ENCODE peak calls at places on chromosome 5, in nine cellular contexts. W is astrocyte, T is PC-3, V is mammary epithelial cell, R is fibroblast of lung, B is Karpas-422, I is mesenchymal stem cell, E is OCI-LY7, A is A549. K is an unnamed sample.

GRCh38 chr5:89534331-89534730 is 651.3 kb upstream of the MEF2C start:
- DNase-seq in W (peak), T (no peak), V (no peak), R (peak), B (no peak), I (peak), E (no peak), A (no peak), K (no peak)

GRCh38 chr5:151680944-151681427 is 5.7 kb downstream of the SPARC start:
- DNase-seq in W (peak), T (no peak), V (no peak), R (peak), B (no peak), I (peak), E (no peak), A (no peak), K (no peak)

GRCh38 chr5:9537223-9538141 is 8.4 kb downstream of the SEMA5A start:
- DNase-seq in W (no peak), T (no peak), V (no peak), R (no peak), B (no peak), I (no peak), E (no peak), A (no peak), K (no peak)

GRCh38 chr5:170747851-170748250 is 35.7 kb upstream of the GABRP start:
- DNase-seq in W (no peak), T (no peak), V (no peak), R (no peak), B (no peak), I (peak), E (no peak), A (peak), K (no peak)

GRCh38 chr5:38660194-38660668 is 103.8 kb upstream of the LIFR start:
- DNase-seq in W (no peak), T (peak), V (no peak), R (no peak), B (no peak), I (no peak), E (no peak), A (peak), K (peak)

GRCh38 chr5:145777445-145778063 is 57.6 kb downstream of the PRELID2 start:
- DNase-seq in W (no peak), T (no peak), V (no peak), R (no peak), B (no peak), I (no peak), E (no peak), A (no peak), K (no peak)

GRCh38 chr5:87347272-87347671 is 65.5 kb downstream of the CCNH start:
- DNase-seq in W (peak), T (no peak), V (no peak), R (peak), B (no peak), I (no peak), E (no peak), A (no peak), K (no peak)

GRCh38 chr5:168101352-168101751 is 190.1 kb upstream of the WWC1 start:
- DNase-seq in W (no peak), T (no peak), V (no peak), R (no peak), B (no peak), I (no peak), E (no peak), A (no peak), K (no peak)

GRCh38 chr5:98309785-98310566 is 463.5 kb upstream of the RGMB start:
- DNase-seq in W (peak), T (peak), V (peak), R (peak), B (no peak), I (peak), E (no peak), A (peak), K (peak)

GRCh38 chr5:150410524-150411244 is 2.0 kb downstream of the CD74 start:
- DNase-seq in W (peak), T (peak), V (peak), R (peak), B (peak), I (peak), E (peak), A (peak), K (peak)

GRCh38 chr5:160477266-160477970 is 55.8 kb downstream of the PTTG1 start:
- DNase-seq in W (no peak), T (no peak), V (no peak), R (no peak), B (no peak), I (no peak), E (no peak), A (no peak), K (no peak)

GRCh38 chr5:158451203-158451982 is 592.4 kb upstream of the CLINT1 start:
- DNase-seq in W (peak), T (no peak), V (no peak), R (peak), B (peak), I (no peak), E (no peak), A (no peak), K (no peak)

GRCh38 chr5:81785311-81785710 is 34.4 kb upstream of the SSBP2 start:
- DNase-seq in W (no peak), T (peak), V (no peak), R (no peak), B (no peak), I (no peak), E (no peak), A (no peak), K (no peak)

GRCh38 chr5:88279584-88279983 is 10.9 kb upstream of the TMEM161B start:
- DNase-seq in W (no peak), T (no peak), V (peak), R (no peak), B (no peak), I (peak), E (no peak), A (no peak), K (no peak)

GRCh38 chr5:160198886-160199409 is 30.4 kb upstream of the FABP6 start:
- DNase-seq in W (no peak), T (no peak), V (no peak), R (no peak), B (no peak), I (peak), E (no peak), A (no peak), K (no peak)

GRCh38 chr5:23013395-23013994 is 160.4 kb upstream of the CDH12 start:
- DNase-seq in W (no peak), T (no peak), V (peak), R (no peak), B (peak), I (peak), E (no peak), A (no peak), K (no peak)

GRCh38 chr5:170540276-170540675 is 36.5 kb downstream of the KCNIP1 start:
- DNase-seq in W (no peak), T (no peak), V (no peak), R (no peak), B (no peak), I (no peak), E (no peak), A (no peak), K (no peak)

GRCh38 chr5:134511796-134512660 is 13.4 kb upstream of the JADE2 start:
- DNase-seq in W (peak), T (peak), V (peak), R (peak), B (no peak), I (peak), E (no peak), A (peak), K (peak)

DNA sequence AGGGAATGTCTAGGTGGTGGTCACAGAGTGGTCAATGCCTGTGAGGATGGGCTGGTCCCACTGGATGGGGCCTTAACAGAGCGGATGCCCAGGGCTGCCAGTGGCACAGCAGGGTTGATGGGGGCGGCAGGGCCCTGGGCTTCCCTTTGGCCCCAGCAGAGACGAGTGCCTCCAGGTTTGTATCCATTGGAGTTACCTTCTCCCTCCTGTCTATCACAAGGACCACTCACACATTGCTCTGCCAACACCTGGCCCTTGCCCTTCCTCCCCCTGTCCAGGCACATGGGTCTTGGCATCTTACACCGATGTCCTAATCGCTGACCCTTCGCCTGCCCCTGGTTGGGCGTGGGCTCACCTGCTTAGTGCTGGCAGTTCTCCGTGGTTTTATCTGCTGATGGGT is 26.2 kb upstream of the IRX4 start:
- DNase-seq in W (no peak), T (no peak), V (no peak), R (no peak), B (no peak), I (no peak), E (no peak), A (no peak), K (no peak)
- H3K4me3 ChIP-seq in W (no peak), T (no peak), V (no peak), R (no peak), B (no peak), I (no peak), E (no peak), A (no peak), K (no peak)

DNA sequence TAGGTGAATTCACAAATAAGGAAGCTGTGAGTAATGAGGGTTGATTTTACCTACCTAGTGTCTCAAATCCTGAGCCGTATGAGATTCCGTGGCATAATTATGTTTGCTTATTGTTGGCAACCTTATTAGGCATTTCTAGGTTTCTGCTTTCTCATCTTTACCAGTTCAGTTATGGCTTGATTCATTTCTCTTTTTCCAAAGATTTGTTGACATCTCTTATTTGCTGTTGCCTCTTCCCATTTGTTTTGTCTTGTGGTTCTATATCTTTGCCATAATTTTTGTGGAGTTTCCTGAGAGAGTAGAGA is 470 bp downstream of the IL31RA start:
- DNase-seq in W (no peak), T (peak), V (no peak), R (no peak), B (no peak), I (no peak), E (no peak), A (no peak), K (no peak)
- H3K4me2 ChIP-seq in W (peak), T (peak), V (peak), R (peak), B (no peak), I (peak), E (no peak), A (peak), K (no peak)

GRCh38 chr5:101783241-101784095 is 512.6 kb downstream of the SLCO4C1 start:
- DNase-seq in W (no peak), T (peak), V (no peak), R (peak), B (no peak), I (peak), E (no peak), A (no peak), K (peak)
- H3K4me3 ChIP-seq in W (peak), T (peak), V (no peak), R (no peak), B (no peak), I (peak), E (no peak), A (peak), K (no peak)

DNA sequence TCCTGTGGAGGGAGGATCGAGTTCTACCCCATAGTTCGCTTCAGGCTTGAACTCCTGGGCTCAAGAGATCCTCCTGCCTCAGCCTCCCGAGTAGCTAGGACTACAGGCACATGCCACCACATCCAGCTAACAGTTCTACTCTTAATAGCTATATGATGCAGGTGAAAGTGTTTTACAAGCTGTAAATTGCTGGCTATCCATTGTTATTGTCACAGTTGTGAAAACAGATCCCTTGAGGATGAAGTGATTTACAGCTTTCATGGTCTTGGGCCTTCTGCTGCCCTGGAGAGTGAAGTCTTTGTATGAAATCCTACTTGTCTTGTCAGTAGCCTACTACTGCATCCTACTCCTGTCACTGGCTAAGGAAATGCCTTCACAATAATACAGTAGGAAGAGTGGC is 48.0 kb downstream of the GRAMD2B start:
- DNase-seq in W (no peak), T (no peak), V (no peak), R (no peak), B (no peak), I (no peak), E (no peak), A (no peak), K (no peak)
- H3K4me2 ChIP-seq in W (peak), T (peak), V (no peak), R (no peak), B (no peak), I (no peak), E (no peak), A (no peak), K (peak)

GRCh38 chr5:40224421-40224820 is 455.3 kb upstream of the PTGER4 start:
- DNase-seq in W (peak), T (peak), V (peak), R (peak), B (no peak), I (no peak), E (no peak), A (no peak), K (no peak)

GRCh38 chr5:40221255-40221654 is 458.5 kb upstream of the PTGER4 start:
- DNase-seq in W (no peak), T (no peak), V (no peak), R (no peak), B (no peak), I (no peak), E (no peak), A (no peak), K (no peak)

GRCh38 chr5:40226906-40227305 is 452.8 kb upstream of the PTGER4 start:
- DNase-seq in W (no peak), T (no peak), V (no peak), R (no peak), B (no peak), I (no peak), E (no peak), A (no peak), K (no peak)

GRCh38 chr5:40221796-40222195 is 457.9 kb upstream of the PTGER4 start:
- DNase-seq in W (peak), T (peak), V (peak), R (peak), B (no peak), I (peak), E (no peak), A (no peak), K (no peak)

GRCh38 chr5:40223884-40224402 is 455.8 kb upstream of the PTGER4 start:
- DNase-seq in W (peak), T (peak), V (peak), R (peak), B (no peak), I (peak), E (no peak), A (no peak), K (no peak)
- H3K4me3 ChIP-seq in W (no peak), T (peak), V (no peak), R (no peak), B (no peak), I (no peak), E (no peak), A (no peak), K (no peak)

GRCh38 chr5:111229871-111230812 is 6.0 kb downstream of the CAMK4 start:
- DNase-seq in W (peak), T (no peak), V (no peak), R (peak), B (no peak), I (no peak), E (peak), A (no peak), K (no peak)

GRCh38 chr5:111233050-111233370 is 8.8 kb downstream of the CAMK4 start:
- DNase-seq in W (no peak), T (no peak), V (no peak), R (no peak), B (no peak), I (no peak), E (no peak), A (no peak), K (no peak)

GRCh38 chr5:111231053-111231586 is 6.9 kb downstream of the CAMK4 start:
- DNase-seq in W (no peak), T (no peak), V (no peak), R (no peak), B (no peak), I (no peak), E (no peak), A (no peak), K (no peak)

GRCh38 chr5:111234125-111234524 is 9.9 kb downstream of the CAMK4 start:
- DNase-seq in W (no peak), T (no peak), V (no peak), R (no peak), B (no peak), I (no peak), E (peak), A (no peak), K (no peak)

DNA sequence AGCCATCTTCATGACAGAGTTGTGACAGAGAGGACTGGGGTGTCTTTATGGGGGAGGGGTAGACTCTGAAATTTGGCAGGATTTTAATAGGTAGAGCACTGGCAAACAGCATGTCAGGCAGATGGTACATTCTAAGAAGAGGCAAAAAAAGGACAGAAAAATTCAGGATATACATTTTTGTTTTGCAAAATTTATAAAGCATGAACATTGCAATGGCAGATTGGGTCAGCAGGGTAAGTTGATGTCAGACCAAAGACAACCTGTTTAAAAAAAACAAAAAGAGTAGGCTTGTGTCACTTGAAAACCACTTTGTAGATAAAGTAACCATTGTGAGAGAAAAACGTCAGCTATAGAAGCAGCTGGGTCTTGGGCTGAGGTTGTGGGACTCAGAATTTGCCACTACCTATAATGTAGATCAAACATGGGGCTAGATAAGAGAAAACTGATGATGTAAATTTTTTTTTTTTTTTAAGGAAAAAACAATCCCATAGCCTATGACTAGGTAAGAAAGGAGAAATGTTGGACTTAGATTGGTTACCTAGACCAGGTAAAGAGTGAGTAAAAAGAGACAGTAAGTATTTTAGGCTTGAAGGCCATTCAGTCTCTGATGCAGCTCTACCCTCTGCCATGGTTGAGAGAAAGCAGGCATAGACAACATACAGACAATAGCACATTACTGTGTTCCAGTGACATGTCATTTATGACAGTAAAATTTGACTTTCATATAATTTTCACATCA is 8.3 kb downstream of the CAMK4 start:
- DNase-seq in W (no peak), T (no peak), V (no peak), R (no peak), B (no peak), I (no peak), E (no peak), A (no peak), K (no peak)
- H3K4me2 ChIP-seq in W (no peak), T (no peak), V (no peak), R (no peak), B (no peak), I (no peak), E (peak), A (no peak), K (no peak)

GRCh38 chr5:12626556-12626955 is 722.3 kb upstream of the CTNND2 start:
- DNase-seq in W (no peak), T (no peak), V (no peak), R (no peak), B (no peak), I (no peak), E (no peak), A (no peak), K (no peak)
- H3K4me3 ChIP-seq in W (no peak), T (no peak), V (no peak), R (no peak), B (no peak), I (no peak), E (no peak), A (no peak), K (no peak)

DNA sequence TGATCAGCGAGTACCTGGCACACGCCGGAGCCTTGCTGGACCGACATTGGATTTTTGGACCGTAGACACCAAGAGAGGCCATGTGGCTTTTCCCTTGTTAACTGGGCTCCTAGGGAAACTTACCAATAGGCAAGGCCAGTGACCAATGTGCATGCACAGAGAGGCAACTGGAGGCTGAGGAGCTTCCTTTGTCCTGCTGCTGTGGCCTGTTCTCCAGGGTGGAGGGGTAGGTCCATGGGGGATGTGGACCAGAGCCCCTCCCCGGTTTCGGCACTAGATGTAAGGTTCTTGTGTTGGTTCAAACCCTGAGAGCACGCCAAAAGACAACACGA is 34.8 kb upstream of the ANXA2R start:
- DNase-seq in W (no peak), T (no peak), V (no peak), R (no peak), B (peak), I (no peak), E (no peak), A (no peak), K (no peak)
- H3K4me2 ChIP-seq in W (peak), T (no peak), V (no peak), R (no peak), B (no peak), I (no peak), E (no peak), A (no peak), K (no peak)

GRCh38 chr5:36796171-36796570 is 80.4 kb upstream of the NIPBL start:
- DNase-seq in W (no peak), T (no peak), V (no peak), R (no peak), B (no peak), I (peak), E (no peak), A (no peak), K (no peak)
- H3K4me3 ChIP-seq in W (no peak), T (no peak), V (no peak), R (no peak), B (no peak), I (no peak), E (no peak), A (no peak), K (no peak)

GRCh38 chr5:143338658-143339366 is 64.7 kb downstream of the NR3C1 start:
- DNase-seq in W (peak), T (no peak), V (peak), R (peak), B (no peak), I (peak), E (no peak), A (peak), K (no peak)
- H3K4me2 ChIP-seq in W (no peak), T (no peak), V (no peak), R (no peak), B (no peak), I (no peak), E (no peak), A (peak), K (no peak)